ENCODE peak calls at places on chromosomes 12 and 14, in seven cellular contexts. L is endothelial cell, Y is right lobe of liver, K is MCF 10A, P is fibroblast of pulmonary artery, H is A549, J is psoas muscle. Z is an unnamed sample.

GRCh38 chr12:15439459-15439858 is 117.2 kb downstream of the PTPRO start:
- DNase-seq in L (no peak), Y (no peak), K (no peak), P (no peak), H (no peak), J (no peak), Z (no peak)

GRCh38 chr14:93113678-93114067 is 2.1 kb downstream of the ITPK1 start:
- DNase-seq in L (no peak), Y (no peak), K (no peak), P (no peak), H (no peak), J (no peak), Z (no peak)

GRCh38 chr14:94001501-94002396 is 4.6 kb downstream of the CCDC197 start:
- DNase-seq in L (peak), Y (peak), K (peak), P (peak), H (peak), J (peak), Z (no peak)

GRCh38 chr12:121025442-121026226 is 9.3 kb upstream of the C12orf43 start:
- DNase-seq in L (no peak), Y (peak), K (no peak), P (no peak), H (peak), J (no peak), Z (no peak)

GRCh38 chr14:91143862-91144261 is 30.0 kb downstream of the DGLUCY start:
- DNase-seq in L (no peak), Y (peak), K (peak), P (no peak), H (no peak), J (no peak), Z (no peak)

GRCh38 chr12:52003016-52003550 is 3.7 kb upstream of the TAMALIN start:
- DNase-seq in L (no peak), Y (no peak), K (no peak), P (no peak), H (no peak), J (peak), Z (no peak)

GRCh38 chr12:57833672-57834071 is 12.9 kb downstream of the CTDSP2 start:
- DNase-seq in L (no peak), Y (no peak), K (no peak), P (no peak), H (no peak), J (no peak), Z (no peak)

GRCh38 chr12:75883241-75883640 is 148.3 kb downstream of the PHLDA1 start:
- DNase-seq in L (no peak), Y (no peak), K (peak), P (no peak), H (no peak), J (no peak), Z (no peak)

GRCh38 chr12:6533653-6534157 is 612 bp upstream of the GAPDH start:
- DNase-seq in L (peak), Y (peak), K (peak), P (peak), H (peak), J (peak), Z (no peak)

GRCh38 chr14:102426796-102427195 is 64.1 kb downstream of the TECPR2 start:
- DNase-seq in L (no peak), Y (no peak), K (no peak), P (no peak), H (no peak), J (no peak), Z (no peak)
- TF ChIP-seq CTCF in L (no peak), Y (no peak), K (no peak), P (no peak), H (no peak), J (no peak), Z (no peak)

DNA sequence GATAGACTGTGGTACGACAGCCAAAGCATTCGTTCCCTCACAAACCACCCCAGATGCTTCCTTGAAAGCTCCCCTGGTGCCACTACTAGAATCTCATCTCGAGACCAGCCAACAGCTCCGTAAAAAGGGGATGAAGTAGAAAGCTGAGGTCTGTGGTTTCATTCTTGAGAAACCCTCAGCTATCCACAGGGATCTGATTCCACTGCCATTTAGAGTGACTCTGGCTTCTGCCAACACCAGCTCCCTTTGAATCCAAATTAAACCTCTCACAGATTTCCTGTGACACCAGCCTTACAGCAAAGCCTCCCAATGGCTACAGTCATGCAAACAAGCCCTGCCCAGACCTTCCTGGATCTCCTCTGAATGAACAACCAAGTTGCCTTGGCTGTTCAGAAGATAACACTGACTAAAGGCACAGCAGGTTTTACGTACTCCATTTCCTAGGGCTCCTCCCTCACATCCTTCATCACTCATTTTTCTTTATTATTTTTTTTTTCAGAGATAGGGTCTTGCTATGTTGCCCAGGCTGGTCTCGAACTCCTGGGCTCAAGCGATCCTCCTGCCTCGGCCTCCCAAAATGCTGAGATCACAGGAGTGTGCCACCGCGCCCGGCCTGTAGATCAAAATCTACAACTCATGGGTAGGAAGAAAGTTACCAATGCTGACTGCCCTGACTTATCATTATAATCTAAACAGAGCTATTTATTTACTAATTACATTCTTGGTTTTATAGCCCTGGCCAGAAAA is 18.7 kb upstream of the FOXN3 start:
- DNase-seq in L (no peak), Y (no peak), K (no peak), P (no peak), H (no peak), J (no peak), Z (no peak)
- TF ChIP-seq CTCF in L (no peak), Y (no peak), K (no peak), P (no peak), H (no peak), J (no peak), Z (no peak)

GRCh38 chr12:97250483-97250882 is 212.1 kb upstream of the RMST start:
- DNase-seq in L (no peak), Y (no peak), K (no peak), P (no peak), H (no peak), J (no peak), Z (no peak)
- TF ChIP-seq CTCF in L (no peak), Y (no peak), K (no peak), P (no peak), H (no peak), J (no peak), Z (no peak)

GRCh38 chr14:101185081-101185835 is 281.7 kb upstream of the RTL1 start:
- DNase-seq in L (no peak), Y (no peak), K (no peak), P (no peak), H (no peak), J (no peak), Z (no peak)

GRCh38 chr14:101182476-101182875 is 279.0 kb upstream of the RTL1 start:
- DNase-seq in L (no peak), Y (no peak), K (no peak), P (no peak), H (no peak), J (no peak), Z (no peak)

GRCh38 chr14:101184562-101184961 is 281.0 kb upstream of the RTL1 start:
- DNase-seq in L (no peak), Y (no peak), K (no peak), P (no peak), H (no peak), J (no peak), Z (peak)

GRCh38 chr14:101184104-101184455 is 280.6 kb upstream of the RTL1 start:
- DNase-seq in L (no peak), Y (no peak), K (no peak), P (no peak), H (no peak), J (no peak), Z (no peak)

GRCh38 chr14:101183376-101184103 is 280.0 kb upstream of the RTL1 start:
- DNase-seq in L (peak), Y (no peak), K (no peak), P (no peak), H (no peak), J (no peak), Z (peak)
- TF ChIP-seq CTCF in L (peak), Y (no peak), K (no peak), P (peak), H (peak), J (no peak), Z (no peak)

GRCh38 chr14:71856199-71856919 is 75.9 kb upstream of the RGS6 start:
- DNase-seq in L (no peak), Y (no peak), K (peak), P (peak), H (no peak), J (no peak), Z (no peak)
- TF ChIP-seq CTCF in L (no peak), Y (no peak), K (no peak), P (no peak), H (no peak), J (no peak), Z (no peak)

DNA sequence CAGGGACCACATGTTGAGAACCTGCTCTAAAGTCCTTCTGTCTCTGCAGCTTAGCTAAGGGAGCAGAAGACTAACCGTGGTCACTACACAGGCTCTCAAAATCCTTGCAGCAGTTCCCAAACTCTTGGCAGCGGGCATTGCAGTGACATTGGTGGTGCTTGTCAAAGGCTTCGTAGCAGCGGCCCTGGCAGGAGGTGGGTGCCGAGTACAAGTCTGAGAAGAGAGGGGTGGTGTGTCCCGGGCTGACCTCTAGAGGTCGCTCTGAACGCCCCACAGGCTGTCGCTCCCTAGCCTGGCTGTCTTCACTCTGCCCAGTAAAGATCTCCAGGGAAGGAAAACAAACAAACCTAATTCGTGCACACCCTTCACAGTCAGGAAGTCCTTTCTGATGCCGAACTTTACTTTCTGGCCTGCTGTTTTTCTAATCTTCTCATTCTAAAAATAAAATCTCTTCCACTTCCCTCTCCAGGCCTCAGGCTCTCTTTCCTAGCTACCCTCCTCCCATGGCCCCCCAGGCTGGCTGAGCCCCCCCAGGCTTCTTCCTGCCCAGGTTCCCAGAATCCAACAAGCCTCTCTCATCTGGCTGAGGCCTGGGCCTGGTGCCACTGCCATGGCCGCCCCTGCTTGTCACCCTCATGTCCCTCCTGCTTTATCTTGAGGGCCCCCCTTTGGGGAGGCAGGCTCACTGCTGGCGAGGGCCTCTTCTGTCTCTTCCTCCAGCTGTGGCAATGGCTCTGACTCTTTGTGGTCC is 7.7 kb downstream of the ENDOU start:
- DNase-seq in L (peak), Y (peak), K (peak), P (peak), H (peak), J (peak), Z (peak)
- TF ChIP-seq CTCF in L (peak), Y (peak), K (peak), P (peak), H (peak), J (peak), Z (no peak)